ENCODE peak calls at places on chromosomes 6 and 20, in nine cellular contexts. One of them, this sample, is unnamed.

GRCh38 chr20:8798505-8798904 is 270.4 kb upstream of the PLCB4 start:
- DNase-seq in choroid plexus epithelial cell: peak; percentile 25
- DNase-seq in posterior vena cava: no peak
- DNase-seq in nephron progenitor cell: no peak
- DNase-seq in foreskin fibroblast: peak; percentile 18
- DNase-seq in RWPE2: no peak
- DNase-seq in CD4-positive, alpha-beta T cell: no peak
- DNase-seq in amygdala: no peak
- DNase-seq in stimulated activated CD8-positive, alpha-beta memory T cell treated with anti-CD3 and anti-CD28 coated beads, Interleukin-4, amount 100 ng/mL, for 24 hours: no peak
- DNase-seq in this sample: no peak

GRCh38 chr6:21360353-21360752 is 233.2 kb upstream of the SOX4 start:
- DNase-seq in choroid plexus epithelial cell: no peak
- DNase-seq in posterior vena cava: no peak
- DNase-seq in nephron progenitor cell: no peak
- DNase-seq in foreskin fibroblast: no peak
- DNase-seq in RWPE2: no peak
- DNase-seq in CD4-positive, alpha-beta T cell: no peak
- DNase-seq in amygdala: no peak
- DNase-seq in stimulated activated CD8-positive, alpha-beta memory T cell treated with anti-CD3 and anti-CD28 coated beads, Interleukin-4, amount 100 ng/mL, for 24 hours: no peak
- DNase-seq in this sample: no peak

GRCh38 chr20:63160641-63161175 is 55.2 kb downstream of the YTHDF1 start:
- DNase-seq in choroid plexus epithelial cell: no peak
- DNase-seq in posterior vena cava: peak; percentile 52
- DNase-seq in nephron progenitor cell: no peak
- DNase-seq in foreskin fibroblast: no peak
- DNase-seq in RWPE2: peak; percentile 73
- DNase-seq in CD4-positive, alpha-beta T cell: no peak
- DNase-seq in amygdala: no peak
- DNase-seq in stimulated activated CD8-positive, alpha-beta memory T cell treated with anti-CD3 and anti-CD28 coated beads, Interleukin-4, amount 100 ng/mL, for 24 hours: no peak
- DNase-seq in this sample: no peak

GRCh38 chr20:5835234-5835845 is 85.1 kb downstream of the SHLD1 start:
- DNase-seq in choroid plexus epithelial cell: peak; percentile 83
- DNase-seq in posterior vena cava: no peak
- DNase-seq in nephron progenitor cell: no peak
- DNase-seq in foreskin fibroblast: peak; percentile 77
- DNase-seq in RWPE2: no peak
- DNase-seq in CD4-positive, alpha-beta T cell: no peak
- DNase-seq in amygdala: no peak
- DNase-seq in stimulated activated CD8-positive, alpha-beta memory T cell treated with anti-CD3 and anti-CD28 coated beads, Interleukin-4, amount 100 ng/mL, for 24 hours: no peak
- DNase-seq in this sample: no peak

GRCh38 chr6:25359191-25359861 is 80.2 kb downstream of the CARMIL1 start:
- DNase-seq in choroid plexus epithelial cell: no peak
- DNase-seq in posterior vena cava: no peak
- DNase-seq in nephron progenitor cell: no peak
- DNase-seq in foreskin fibroblast: peak; percentile 91
- DNase-seq in RWPE2: no peak
- DNase-seq in CD4-positive, alpha-beta T cell: no peak
- DNase-seq in amygdala: peak; percentile 37
- DNase-seq in stimulated activated CD8-positive, alpha-beta memory T cell treated with anti-CD3 and anti-CD28 coated beads, Interleukin-4, amount 100 ng/mL, for 24 hours: no peak
- DNase-seq in this sample: peak; percentile 6

GRCh38 chr20:37411408-37412306 is 65.7 kb downstream of the SRC start:
- DNase-seq in choroid plexus epithelial cell: no peak
- DNase-seq in posterior vena cava: no peak
- DNase-seq in nephron progenitor cell: no peak
- DNase-seq in foreskin fibroblast: peak; percentile 42
- DNase-seq in RWPE2: peak; percentile 75
- DNase-seq in CD4-positive, alpha-beta T cell: no peak
- DNase-seq in amygdala: no peak
- DNase-seq in stimulated activated CD8-positive, alpha-beta memory T cell treated with anti-CD3 and anti-CD28 coated beads, Interleukin-4, amount 100 ng/mL, for 24 hours: no peak
- DNase-seq in this sample: no peak

GRCh38 chr6:85460154-85460950 is 10.5 kb downstream of the NT5E start:
- DNase-seq in choroid plexus epithelial cell: peak; percentile 74
- DNase-seq in posterior vena cava: no peak
- DNase-seq in nephron progenitor cell: no peak
- DNase-seq in foreskin fibroblast: no peak
- DNase-seq in RWPE2: no peak
- DNase-seq in CD4-positive, alpha-beta T cell: no peak
- DNase-seq in amygdala: no peak
- DNase-seq in stimulated activated CD8-positive, alpha-beta memory T cell treated with anti-CD3 and anti-CD28 coated beads, Interleukin-4, amount 100 ng/mL, for 24 hours: no peak
- DNase-seq in this sample: no peak

GRCh38 chr20:59460352-59460751 is 144.0 kb upstream of the PHACTR3 start:
- DNase-seq in choroid plexus epithelial cell: no peak
- DNase-seq in posterior vena cava: no peak
- DNase-seq in nephron progenitor cell: no peak
- DNase-seq in foreskin fibroblast: no peak
- DNase-seq in RWPE2: peak; percentile 64
- DNase-seq in CD4-positive, alpha-beta T cell: no peak
- DNase-seq in amygdala: no peak
- DNase-seq in stimulated activated CD8-positive, alpha-beta memory T cell treated with anti-CD3 and anti-CD28 coated beads, Interleukin-4, amount 100 ng/mL, for 24 hours: no peak
- DNase-seq in this sample: no peak

GRCh38 chr6:113276631-113277030 is 580.5 kb upstream of the MARCKS start:
- DNase-seq in choroid plexus epithelial cell: peak; percentile 15
- DNase-seq in posterior vena cava: no peak
- DNase-seq in nephron progenitor cell: no peak
- DNase-seq in foreskin fibroblast: no peak
- DNase-seq in RWPE2: no peak
- DNase-seq in CD4-positive, alpha-beta T cell: no peak
- DNase-seq in amygdala: no peak
- DNase-seq in stimulated activated CD8-positive, alpha-beta memory T cell treated with anti-CD3 and anti-CD28 coated beads, Interleukin-4, amount 100 ng/mL, for 24 hours: no peak
- DNase-seq in this sample: no peak

GRCh38 chr6:166330612-166331011 is 11.7 kb downstream of the SFT2D1 start:
- DNase-seq in choroid plexus epithelial cell: peak; percentile 71
- DNase-seq in posterior vena cava: no peak
- DNase-seq in nephron progenitor cell: peak; percentile 67
- DNase-seq in foreskin fibroblast: peak; percentile 38
- DNase-seq in RWPE2: no peak
- DNase-seq in CD4-positive, alpha-beta T cell: no peak
- DNase-seq in amygdala: no peak
- DNase-seq in stimulated activated CD8-positive, alpha-beta memory T cell treated with anti-CD3 and anti-CD28 coated beads, Interleukin-4, amount 100 ng/mL, for 24 hours: no peak
- DNase-seq in this sample: peak; percentile 51

GRCh38 chr6:35360349-35361138 is 18.2 kb downstream of the PPARD start:
- DNase-seq in choroid plexus epithelial cell: peak; percentile 90
- DNase-seq in posterior vena cava: no peak
- DNase-seq in nephron progenitor cell: no peak
- DNase-seq in foreskin fibroblast: no peak
- DNase-seq in RWPE2: no peak
- DNase-seq in CD4-positive, alpha-beta T cell: no peak
- DNase-seq in amygdala: no peak
- DNase-seq in stimulated activated CD8-positive, alpha-beta memory T cell treated with anti-CD3 and anti-CD28 coated beads, Interleukin-4, amount 100 ng/mL, for 24 hours: no peak
- DNase-seq in this sample: no peak

GRCh38 chr20:15100506-15101160 is 763.2 kb upstream of the FLRT3 start:
- DNase-seq in choroid plexus epithelial cell: peak; percentile 46
- DNase-seq in posterior vena cava: no peak
- DNase-seq in nephron progenitor cell: no peak
- DNase-seq in foreskin fibroblast: peak; percentile 5
- DNase-seq in RWPE2: no peak
- DNase-seq in CD4-positive, alpha-beta T cell: no peak
- DNase-seq in amygdala: no peak
- DNase-seq in stimulated activated CD8-positive, alpha-beta memory T cell treated with anti-CD3 and anti-CD28 coated beads, Interleukin-4, amount 100 ng/mL, for 24 hours: no peak
- DNase-seq in this sample: no peak

GRCh38 chr6:6365242-6365641 is 44.8 kb upstream of the F13A1 start:
- DNase-seq in choroid plexus epithelial cell: no peak
- DNase-seq in posterior vena cava: no peak
- DNase-seq in nephron progenitor cell: no peak
- DNase-seq in foreskin fibroblast: no peak
- DNase-seq in RWPE2: no peak
- DNase-seq in CD4-positive, alpha-beta T cell: no peak
- DNase-seq in amygdala: no peak
- DNase-seq in stimulated activated CD8-positive, alpha-beta memory T cell treated with anti-CD3 and anti-CD28 coated beads, Interleukin-4, amount 100 ng/mL, for 24 hours: no peak
- DNase-seq in this sample: no peak

GRCh38 chr6:1792989-1793388 is 183.3 kb downstream of the FOXC1 start:
- DNase-seq in choroid plexus epithelial cell: peak; percentile 33
- DNase-seq in posterior vena cava: no peak
- DNase-seq in nephron progenitor cell: no peak
- DNase-seq in foreskin fibroblast: peak; percentile 36
- DNase-seq in RWPE2: no peak
- DNase-seq in CD4-positive, alpha-beta T cell: no peak
- DNase-seq in amygdala: no peak
- DNase-seq in stimulated activated CD8-positive, alpha-beta memory T cell treated with anti-CD3 and anti-CD28 coated beads, Interleukin-4, amount 100 ng/mL, for 24 hours: no peak
- DNase-seq in this sample: no peak

GRCh38 chr20:49889943-49890650 is 25.2 kb downstream of the SPATA2 start:
- DNase-seq in choroid plexus epithelial cell: no peak
- DNase-seq in posterior vena cava: peak; percentile 62
- DNase-seq in nephron progenitor cell: no peak
- DNase-seq in foreskin fibroblast: no peak
- DNase-seq in RWPE2: peak; percentile 79
- DNase-seq in CD4-positive, alpha-beta T cell: no peak
- DNase-seq in amygdala: no peak
- DNase-seq in stimulated activated CD8-positive, alpha-beta memory T cell treated with anti-CD3 and anti-CD28 coated beads, Interleukin-4, amount 100 ng/mL, for 24 hours: no peak
- DNase-seq in this sample: no peak

GRCh38 chr20:5153612-5154542 is 27.1 kb downstream of the CDS2 start:
- DNase-seq in choroid plexus epithelial cell: no peak
- DNase-seq in posterior vena cava: no peak
- DNase-seq in nephron progenitor cell: no peak
- DNase-seq in foreskin fibroblast: no peak
- DNase-seq in RWPE2: no peak
- DNase-seq in CD4-positive, alpha-beta T cell: no peak
- DNase-seq in amygdala: no peak
- DNase-seq in stimulated activated CD8-positive, alpha-beta memory T cell treated with anti-CD3 and anti-CD28 coated beads, Interleukin-4, amount 100 ng/mL, for 24 hours: no peak
- DNase-seq in this sample: no peak

GRCh38 chr20:18533978-18534644 is 26.4 kb downstream of the SEC23B start:
- DNase-seq in choroid plexus epithelial cell: no peak
- DNase-seq in posterior vena cava: no peak
- DNase-seq in nephron progenitor cell: no peak
- DNase-seq in foreskin fibroblast: no peak
- DNase-seq in RWPE2: no peak
- DNase-seq in CD4-positive, alpha-beta T cell: no peak
- DNase-seq in amygdala: no peak
- DNase-seq in stimulated activated CD8-positive, alpha-beta memory T cell treated with anti-CD3 and anti-CD28 coated beads, Interleukin-4, amount 100 ng/mL, for 24 hours: no peak
- DNase-seq in this sample: no peak

This sample was measured in neuronal stem cell.